ENCODE peak calls at places on chromosomes 4 and X, in four cellular contexts. J is HepG2, P is K562, V is H1. I is an unnamed sample.

GRCh38 chrX:15356444-15356843 is 21.1 kb upstream of the PIGA start:
- DNase-seq in J (no peak), P (no peak), V (no peak), I (no peak)

GRCh38 chr4:113222006-113222405 is 172.6 kb downstream of the ANK2 start:
- DNase-seq in J (no peak), P (no peak), V (no peak), I (no peak)

GRCh38 chr4:22410645-22411247 is 105.1 kb downstream of the ADGRA3 start:
- DNase-seq in J (peak), P (no peak), V (no peak), I (no peak)

GRCh38 chr4:164571593-164572385 is 182.1 kb upstream of the SMIM31 start:
- DNase-seq in J (no peak), P (no peak), V (no peak), I (no peak)

GRCh38 chr4:45100936-45101818 is 374.8 kb upstream of the GNPDA2 start:
- DNase-seq in J (no peak), P (no peak), V (no peak), I (no peak)

GRCh38 chrX:103170216-103170615 is 44.7 kb upstream of the BEX4 start:
- DNase-seq in J (no peak), P (no peak), V (no peak), I (no peak)

GRCh38 chrX:109472939-109473713 is 8.8 kb downstream of the GUCY2F start:
- DNase-seq in J (peak), P (no peak), V (peak), I (peak)

GRCh38 chrX:122046815-122047214 is 999.4 kb downstream of the GLUD2 start:
- DNase-seq in J (no peak), P (no peak), V (no peak), I (no peak)

GRCh38 chrX:43860646-43861370 is 21.4 kb downstream of the MAOB start:
- DNase-seq in J (peak), P (no peak), V (no peak), I (peak)

GRCh38 chr4:68490826-68491457 is 43.7 kb downstream of the TMPRSS11E start:
- DNase-seq in J (no peak), P (no peak), V (no peak), I (no peak)

GRCh38 chr4:146432065-146432464 is 89.7 kb downstream of the SLC10A7 start:
- DNase-seq in J (no peak), P (no peak), V (no peak), I (no peak)

GRCh38 chr4:18051281-18051680 is 29.7 kb upstream of the LCORL start:
- DNase-seq in J (no peak), P (no peak), V (no peak), I (no peak)

GRCh38 chr4:4995103-4995761 is 24.0 kb downstream of the CYTL1 start:
- DNase-seq in J (peak), P (peak), V (peak), I (peak)

GRCh38 chr4:69617083-69617694 is 22.3 kb downstream of the UGT2A2 start:
- DNase-seq in J (peak), P (peak), V (no peak), I (peak)

GRCh38 chr4:30828290-30828926 is 108.2 kb downstream of the PCDH7 start:
- DNase-seq in J (no peak), P (no peak), V (no peak), I (peak)

GRCh38 chr4:186902361-186902760 is 178.7 kb upstream of the FAT1 start:
- DNase-seq in J (no peak), P (no peak), V (no peak), I (no peak)

GRCh38 chrX:68723491-68724155 is 76.2 kb downstream of the STARD8 start:
- DNase-seq in J (no peak), P (no peak), V (no peak), I (no peak)

GRCh38 chr4:5878359-5878758 is 14.5 kb downstream of the CRMP1 start:
- DNase-seq in J (no peak), P (no peak), V (no peak), I (no peak)

GRCh38 chrX:119459181-119459580 is 9.1 kb upstream of the SLC25A5 start:
- DNase-seq in J (no peak), P (no peak), V (no peak), I (no peak)

GRCh38 chrX:37608156-37608555 is 36.7 kb downstream of the LANCL3 start:
- DNase-seq in J (no peak), P (no peak), V (no peak), I (no peak)

GRCh38 chr4:181821039-181822004 is 421.9 kb upstream of the TENM3 start:
- DNase-seq in J (no peak), P (no peak), V (no peak), I (no peak)

GRCh38 chr4:43394976-43395375 is 502.5 kb downstream of the GRXCR1 start:
- DNase-seq in J (no peak), P (no peak), V (no peak), I (no peak)
- TF ChIP-seq SP1 in J (no peak), P (no peak), V (no peak), I (no peak)

GRCh38 chr4:155774033-155774432 is 15.2 kb downstream of the GUCY1B1 start:
- DNase-seq in J (no peak), P (no peak), V (no peak), I (no peak)
- TF ChIP-seq CEBPB in J (no peak), P (no peak), V (no peak), I (no peak)

DNA sequence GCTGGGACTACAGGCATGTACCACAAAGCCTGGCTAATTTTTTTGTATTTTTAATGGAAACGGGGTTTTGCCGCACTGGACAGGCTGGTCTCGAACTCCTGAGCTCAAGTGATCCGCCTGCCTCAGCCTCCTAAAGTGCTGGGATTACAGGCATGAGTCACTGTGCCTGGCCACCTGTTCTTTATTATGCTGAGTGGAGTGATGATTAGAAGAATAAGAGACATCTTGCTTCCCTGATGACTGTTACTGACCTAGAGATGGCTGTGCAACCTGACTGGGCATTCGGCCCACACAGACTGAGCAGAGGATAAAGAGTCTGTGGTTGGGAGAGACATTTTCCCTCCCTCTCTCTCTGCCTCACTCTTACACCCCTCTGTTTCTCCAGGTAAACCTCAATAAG is 56.7 kb downstream of the SPINK2 start:
- DNase-seq in J (no peak), P (no peak), V (no peak), I (no peak)
- TF ChIP-seq FOSL1 in J (no peak), P (no peak), V (no peak), I (no peak)

DNA sequence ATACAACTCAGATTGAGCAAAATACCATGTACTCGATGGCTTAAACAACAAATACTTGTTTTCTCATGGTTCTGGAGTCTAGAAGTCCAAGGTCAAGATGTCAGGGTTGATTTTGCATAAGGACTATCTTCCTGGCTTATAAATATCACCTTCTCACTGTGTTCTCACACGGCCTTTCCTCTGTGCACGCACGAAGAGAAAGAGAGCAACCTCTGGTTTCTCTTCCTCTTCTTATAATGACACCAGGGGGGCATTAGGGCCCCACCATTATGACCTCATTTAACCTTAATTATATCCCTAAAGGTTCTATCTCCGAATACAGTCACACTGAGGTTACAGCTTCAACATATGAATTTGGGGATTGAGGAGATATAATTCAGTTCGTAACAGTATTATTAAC is 504.0 kb downstream of the MAGEE1 start:
- DNase-seq in J (no peak), P (no peak), V (no peak), I (no peak)
- TF ChIP-seq SP1 in J (no peak), P (no peak), V (no peak), I (no peak)

GRCh38 chr4:126661194-126661593 is 971.6 kb upstream of the INTU start:
- DNase-seq in J (no peak), P (no peak), V (no peak), I (no peak)

GRCh38 chr4:126658391-126658790 is 974.4 kb upstream of the INTU start:
- DNase-seq in J (no peak), P (no peak), V (no peak), I (no peak)
- TF ChIP-seq CEBPB in J (no peak), P (no peak), V (no peak), I (no peak)

GRCh38 chrX:72003811-72004750 is 93.4 kb downstream of the NHSL2 start:
- DNase-seq in J (no peak), P (no peak), V (peak), I (peak)
- TF ChIP-seq FOSL1 in J (no peak), P (no peak), V (no peak), I (no peak)

DNA sequence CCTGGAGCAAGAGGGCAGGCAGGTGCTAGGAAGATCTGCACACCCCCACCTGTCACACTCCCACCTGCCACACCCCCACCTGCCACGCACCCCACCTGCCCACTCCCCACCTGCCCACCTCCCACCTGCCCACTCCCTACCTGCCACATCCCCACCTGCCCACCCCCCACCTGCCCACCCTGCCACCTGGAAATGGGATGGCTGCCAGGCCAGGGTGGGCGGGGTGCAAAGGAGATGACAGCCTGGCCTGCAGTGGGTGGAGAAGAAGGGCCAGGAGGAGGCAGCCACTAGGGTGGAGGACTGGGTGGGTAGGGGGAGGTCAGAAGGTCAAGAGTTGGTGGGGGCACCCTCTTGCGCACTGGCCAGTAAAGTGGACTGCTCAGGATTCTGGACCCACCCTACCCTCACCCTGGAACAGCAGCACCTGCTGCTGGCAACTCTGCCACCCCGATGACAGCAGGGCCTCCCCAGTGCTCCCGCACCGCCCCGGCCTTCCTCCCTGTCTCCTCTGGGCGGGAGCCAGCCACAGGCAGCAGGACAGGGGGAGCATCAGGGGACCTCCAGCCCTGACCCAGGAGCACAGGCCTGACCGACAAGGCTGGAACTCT is 66.8 kb upstream of the NKX1-1 start:
- DNase-seq in J (no peak), P (no peak), V (no peak), I (no peak)
- TF ChIP-seq SP1 in J (no peak), P (no peak), V (no peak), I (no peak)

I was measured in HCT116.